ENCODE peak calls at places on chromosomes 13 and 19, in seven cellular contexts. J, S, H, C, I, E and F are unnamed samples.

GRCh38 chr13:80336335-80336734 is 4.6 kb downstream of the SPRY2 start:
- DNase-seq in J (peak), S (no peak), H (no peak), C (no peak), I (no peak), E (no peak), F (no peak)

GRCh38 chr19:44675516-44675915 is 4.2 kb downstream of the CEACAM19 start:
- DNase-seq in J (no peak), S (no peak), H (no peak), C (no peak), I (no peak), E (no peak), F (no peak)

GRCh38 chr13:63497601-63498000 is 2082.0 kb upstream of the PCDH20 start:
- DNase-seq in J (no peak), S (no peak), H (no peak), C (no peak), I (no peak), E (no peak), F (no peak)

GRCh38 chr13:97015661-97016350 is 21.5 kb upstream of the OXGR1 start:
- DNase-seq in J (no peak), S (no peak), H (no peak), C (no peak), I (no peak), E (no peak), F (no peak)

GRCh38 chr19:2477141-2477710 is 1.3 kb downstream of the GADD45B start:
- DNase-seq in J (no peak), S (peak), H (no peak), C (no peak), I (peak), E (no peak), F (peak)

GRCh38 chr19:45153339-45154063 is 7.3 kb downstream of the NKPD1 start:
- DNase-seq in J (no peak), S (peak), H (peak), C (no peak), I (peak), E (no peak), F (no peak)

GRCh38 chr13:36420437-36420891 is 11.8 kb upstream of the CCNA1 start:
- DNase-seq in J (peak), S (peak), H (peak), C (peak), I (peak), E (peak), F (peak)

GRCh38 chr13:41995946-41996345 is 35.0 kb upstream of the VWA8 start:
- DNase-seq in J (no peak), S (no peak), H (no peak), C (peak), I (no peak), E (peak), F (no peak)

GRCh38 chr19:47315125-47315821 is 5.6 kb downstream of the C5AR1 start:
- DNase-seq in J (peak), S (peak), H (peak), C (peak), I (peak), E (no peak), F (no peak)

GRCh38 chr19:4431808-4432674 is 25.6 kb downstream of the UBXN6 start:
- DNase-seq in J (no peak), S (no peak), H (no peak), C (peak), I (no peak), E (no peak), F (no peak)

GRCh38 chr19:10228925-10229324 is 2.2 kb downstream of the S1PR2 start:
- DNase-seq in J (peak), S (peak), H (no peak), C (no peak), I (no peak), E (no peak), F (peak)

GRCh38 chr13:99870541-99870940 is 101.0 kb downstream of the ZIC5 start:
- DNase-seq in J (no peak), S (no peak), H (no peak), C (no peak), I (no peak), E (no peak), F (no peak)

GRCh38 chr13:51825165-51825592 is 19.8 kb downstream of the TMEM272 start:
- DNase-seq in J (peak), S (no peak), H (no peak), C (peak), I (no peak), E (no peak), F (no peak)

GRCh38 chr19:41887711-41888382 is 4.9 kb downstream of the ARHGEF1 start:
- DNase-seq in J (no peak), S (peak), H (peak), C (no peak), I (peak), E (peak), F (peak)

GRCh38 chr19:35913589-35913988 is 5.5 kb upstream of the TYROBP start:
- DNase-seq in J (no peak), S (no peak), H (no peak), C (no peak), I (no peak), E (no peak), F (no peak)